ENCODE peak calls at places on chromosomes 4 and X, in four cellular contexts. One of them, this sample, is unnamed.

GRCh38 chr4:19575959-19576358 is 675.7 kb upstream of the SLIT2 start:
- DNase-seq in HepG2: no peak
- DNase-seq in HCT116: no peak
- DNase-seq in K562: no peak
- DNase-seq in this sample: no peak

GRCh38 chr4:169283114-169283509 is 12.4 kb upstream of the SH3RF1 start:
- DNase-seq in HepG2: no peak
- DNase-seq in HCT116: no peak
- DNase-seq in K562: no peak
- DNase-seq in this sample: no peak

GRCh38 chr4:112775801-112776200 is 138.9 kb downstream of the LARP7 start:
- DNase-seq in HepG2: no peak
- DNase-seq in HCT116: no peak
- DNase-seq in K562: no peak
- DNase-seq in this sample: no peak

GRCh38 chr4:134787315-134787714 is 585.7 kb upstream of the PABPC4L start:
- DNase-seq in HepG2: no peak
- DNase-seq in HCT116: no peak
- DNase-seq in K562: no peak
- DNase-seq in this sample: no peak

GRCh38 chrX:141320801-141321200 is 78.5 kb upstream of the SPANXC start:
- DNase-seq in HepG2: no peak
- DNase-seq in HCT116: no peak
- DNase-seq in K562: no peak
- DNase-seq in this sample: no peak

GRCh38 chrX:108834036-108834435 is 97.7 kb upstream of the IRS4 start:
- DNase-seq in HepG2: no peak
- DNase-seq in HCT116: no peak
- DNase-seq in K562: no peak
- DNase-seq in this sample: no peak

GRCh38 chr4:42396361-42397255 is 680 bp upstream of the SHISA3 start:
- DNase-seq in HepG2: no peak
- DNase-seq in HCT116: no peak
- DNase-seq in K562: no peak
- DNase-seq in this sample: no peak

GRCh38 chr4:8225290-8225625 is 26.2 kb downstream of the SH3TC1 start:
- DNase-seq in HepG2: no peak
- DNase-seq in HCT116: no peak
- DNase-seq in K562: no peak
- DNase-seq in this sample: no peak

GRCh38 chr4:10893417-10893816 is 208.8 kb upstream of the CLNK start:
- DNase-seq in HepG2: no peak
- DNase-seq in HCT116: no peak
- DNase-seq in K562: no peak
- DNase-seq in this sample: no peak

GRCh38 chr4:124118061-124118460 is 594.5 kb downstream of the ANKRD50 start:
- DNase-seq in HepG2: no peak
- DNase-seq in HCT116: no peak
- DNase-seq in K562: no peak
- DNase-seq in this sample: no peak

GRCh38 chr4:22634541-22635181 is 58.1 kb upstream of the GBA3 start:
- DNase-seq in HepG2: no peak
- DNase-seq in HCT116: no peak
- DNase-seq in K562: no peak
- DNase-seq in this sample: no peak

GRCh38 chr4:132838244-132838643 is 310.9 kb upstream of the PCDH10 start:
- DNase-seq in HepG2: no peak
- DNase-seq in HCT116: no peak
- DNase-seq in K562: no peak
- DNase-seq in this sample: no peak

GRCh38 chrX:1554469-1555210 is 17.7 kb upstream of the P2RY8 start:
- DNase-seq in HepG2: no peak
- DNase-seq in HCT116: no peak
- DNase-seq in K562: no peak
- DNase-seq in this sample: no peak

GRCh38 chr4:155602351-155603140 is 64.1 kb upstream of the GUCY1A1 start:
- DNase-seq in HepG2: no peak
- DNase-seq in HCT116: no peak
- DNase-seq in K562: no peak
- DNase-seq in this sample: no peak

DNA sequence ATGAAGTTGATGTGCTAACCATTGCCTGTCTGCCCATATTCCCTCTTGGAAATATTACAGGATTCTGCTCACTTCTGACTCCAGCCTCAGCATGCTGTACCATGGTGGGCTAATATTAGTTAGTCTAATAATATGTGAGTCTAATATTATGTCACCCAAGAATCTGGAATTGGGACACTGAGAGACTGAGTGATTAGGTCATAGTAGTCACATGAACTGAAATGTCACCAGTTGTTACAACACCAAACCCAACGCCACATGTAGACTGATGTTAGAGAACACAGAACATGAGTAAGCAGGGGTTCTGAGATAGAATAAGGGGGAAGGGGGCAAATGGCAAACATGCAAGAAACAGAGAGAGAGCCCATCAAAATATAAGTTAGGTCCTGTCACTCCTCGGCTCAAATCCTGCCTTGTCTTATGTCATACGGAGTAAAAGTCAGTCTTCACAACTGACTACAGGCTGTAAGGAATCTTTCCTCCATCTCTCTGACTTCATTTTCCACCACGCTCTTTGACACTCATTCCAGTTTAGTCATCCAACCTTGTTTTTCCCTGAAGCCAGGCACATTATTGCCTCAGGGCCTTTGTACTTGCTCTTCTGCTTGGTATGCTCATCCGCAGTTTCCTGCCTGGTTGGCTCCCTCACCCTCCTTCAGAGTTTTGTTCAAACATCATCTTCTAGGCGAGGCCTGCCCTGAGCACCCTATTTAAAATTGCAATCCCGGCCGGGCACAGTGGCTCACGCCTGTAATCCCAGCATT is 9.6 kb upstream of the SLAIN2 start:
- DNase-seq in HepG2: no peak
- DNase-seq in HCT116: no peak
- DNase-seq in K562: no peak
- DNase-seq in this sample: no peak
- TF ChIP-seq ELF1 in HepG2: no peak
- TF ChIP-seq ELF1 in HCT116: no peak
- TF ChIP-seq ELF1 in K562: no peak
- TF ChIP-seq ELF1 in this sample: no peak

DNA sequence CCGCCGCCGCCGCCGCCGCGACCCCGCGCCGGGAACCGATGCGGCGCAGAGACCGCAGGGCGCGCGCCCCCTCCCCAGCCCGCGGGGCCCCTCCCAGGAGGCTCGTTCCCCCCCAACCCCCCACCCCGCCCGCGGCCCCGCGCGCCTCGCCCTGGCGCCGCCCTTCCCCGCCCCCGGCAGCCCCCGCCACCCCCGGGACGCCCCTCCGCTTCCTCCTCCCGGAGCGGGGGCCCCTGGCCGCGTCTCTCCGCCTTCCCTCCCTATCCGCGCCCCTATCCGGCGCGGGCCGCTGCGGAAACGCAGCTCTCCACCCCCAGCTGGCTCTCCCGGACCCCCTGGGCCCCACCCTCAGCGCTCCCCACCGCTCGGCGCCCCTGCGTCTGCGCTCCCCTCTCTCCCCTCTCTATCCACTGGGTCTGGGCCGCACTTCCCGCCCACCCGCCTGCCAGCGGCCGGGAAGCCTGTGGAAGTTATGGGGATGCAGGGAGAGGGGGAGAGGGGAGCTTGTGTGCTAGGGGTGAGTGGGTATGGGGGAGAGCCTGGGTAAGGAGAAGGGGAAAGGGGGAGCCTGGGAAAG is at the start of gene TMEM271:
- DNase-seq in HepG2: no peak
- DNase-seq in HCT116: no peak
- DNase-seq in K562: no peak
- DNase-seq in this sample: peak
- TF ChIP-seq ELF1 in HepG2: no peak
- TF ChIP-seq ELF1 in HCT116: no peak
- TF ChIP-seq ELF1 in K562: no peak
- TF ChIP-seq ELF1 in this sample: no peak

GRCh38 chrX:11954196-11954595 is 184.1 kb upstream of the FRMPD4 start:
- DNase-seq in HepG2: no peak
- DNase-seq in HCT116: no peak
- DNase-seq in K562: no peak
- DNase-seq in this sample: no peak

GRCh38 chrX:11952176-11952720 is 186.0 kb upstream of the FRMPD4 start:
- DNase-seq in HepG2: no peak
- DNase-seq in HCT116: no peak
- DNase-seq in K562: no peak
- DNase-seq in this sample: no peak

GRCh38 chrX:11949291-11949690 is 189.0 kb upstream of the FRMPD4 start:
- DNase-seq in HepG2: no peak
- DNase-seq in HCT116: no peak
- DNase-seq in K562: no peak
- DNase-seq in this sample: no peak

DNA sequence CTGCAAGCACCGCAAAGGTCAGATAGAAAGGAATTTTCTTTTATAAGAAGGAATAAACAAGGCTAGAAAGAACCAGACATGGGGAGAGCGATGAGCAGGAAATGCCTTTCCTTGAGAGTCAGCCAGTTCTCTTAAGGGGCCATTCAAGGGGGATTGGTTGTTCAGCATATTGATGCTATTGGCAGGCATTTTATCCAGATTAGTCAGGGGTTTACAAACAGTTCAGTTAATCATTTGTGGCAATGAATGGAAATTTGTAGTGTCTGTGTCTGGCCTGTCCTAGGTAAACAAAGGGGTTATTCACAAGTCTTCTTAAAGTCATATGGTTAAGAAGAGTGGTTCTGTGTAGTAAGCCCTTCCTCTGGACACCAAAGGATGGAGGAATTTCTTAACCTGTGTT is 184.7 kb upstream of the FRMPD4 start:
- DNase-seq in HepG2: no peak
- DNase-seq in HCT116: no peak
- DNase-seq in K562: no peak
- DNase-seq in this sample: no peak
- TF ChIP-seq ELF1 in HepG2: no peak
- TF ChIP-seq ELF1 in HCT116: no peak
- TF ChIP-seq ELF1 in K562: no peak
- TF ChIP-seq ELF1 in this sample: no peak

GRCh38 chrX:18410038-18410437 is 15.4 kb upstream of the CDKL5 start:
- DNase-seq in HepG2: no peak
- DNase-seq in HCT116: peak
- DNase-seq in K562: no peak
- DNase-seq in this sample: peak

GRCh38 chrX:18415386-18415785 is 10.0 kb upstream of the CDKL5 start:
- DNase-seq in HepG2: no peak
- DNase-seq in HCT116: no peak
- DNase-seq in K562: no peak
- DNase-seq in this sample: no peak
- TF ChIP-seq ELF1 in HepG2: no peak
- TF ChIP-seq ELF1 in HCT116: no peak
- TF ChIP-seq ELF1 in K562: no peak
- TF ChIP-seq ELF1 in this sample: no peak

This sample was measured in SK-N-SH.